ENCODE peak calls at places on chromosomes 7 and 10, in five cellular contexts. R is IMR-90, Y is mesendoderm, C is neuronal stem cell, W is trophoblast cell. G is an unnamed sample.

GRCh38 chr10:49360271-49361177 is 35.4 kb downstream of the DRGX start:
- DNase-seq in R (no peak), Y (peak; percentile 86), C (no peak), W (no peak), G (no peak)

GRCh38 chr7:15651693-15652092 is 34.8 kb downstream of the MEOX2 start:
- DNase-seq in R (no peak), Y (no peak), C (no peak), W (no peak), G (no peak)

GRCh38 chr10:113520606-113521481 is 32.0 kb upstream of the HABP2 start:
- DNase-seq in R (peak; percentile 70), Y (peak; percentile 81), C (peak; percentile 62), W (peak; percentile 69), G (peak; percentile 72)

GRCh38 chr10:44749141-44749540 is 162.0 kb upstream of the TMEM72 start:
- DNase-seq in R (no peak), Y (no peak), C (no peak), W (no peak), G (no peak)

GRCh38 chr7:81482600-81483186 is 287.2 kb downstream of the HGF start:
- DNase-seq in R (peak; percentile 65), Y (no peak), C (no peak), W (no peak), G (peak; percentile 35)

GRCh38 chr10:117131390-117132327 is 6.4 kb downstream of the VAX1 start:
- DNase-seq in R (no peak), Y (peak; percentile 46), C (no peak), W (no peak), G (no peak)

GRCh38 chr10:124287791-124288190 is 130.9 kb downstream of the OAT start:
- DNase-seq in R (no peak), Y (no peak), C (no peak), W (no peak), G (no peak)

GRCh38 chr10:28530751-28531150 is 2.2 kb upstream of the WAC start:
- DNase-seq in R (peak; percentile 39), Y (no peak), C (no peak), W (no peak), G (no peak)

GRCh38 chr10:110398419-110399162 is 93.9 kb upstream of the SMNDC1 start:
- DNase-seq in R (peak; percentile 98), Y (peak; percentile 85), C (no peak), W (peak; percentile 32), G (peak; percentile 97)

GRCh38 chr10:24723788-24724380 is at the start of gene ARHGAP21:
- DNase-seq in R (peak; percentile 68), Y (peak; percentile 82), C (peak; percentile 55), W (peak; percentile 61), G (peak; percentile 84)

GRCh38 chr7:157896774-157897555 is 560.2 kb downstream of the DNAJB6 start:
- DNase-seq in R (no peak), Y (no peak), C (no peak), W (no peak), G (no peak)

GRCh38 chr7:142581341-142581740 is 167.9 kb upstream of the PRSS1 start:
- DNase-seq in R (no peak), Y (peak; percentile 69), C (no peak), W (peak; percentile 73), G (no peak)

GRCh38 chr10:32131388-32131787 is 75.2 kb upstream of the KIF5B start:
- DNase-seq in R (no peak), Y (no peak), C (no peak), W (no peak), G (no peak)

GRCh38 chr10:34864156-34865075 is 49.3 kb upstream of the PARD3 start:
- DNase-seq in R (no peak), Y (no peak), C (no peak), W (no peak), G (peak; percentile 7)

GRCh38 chr7:101108961-101109360 is 17.9 kb upstream of the SERPINE1 start:
- DNase-seq in R (no peak), Y (no peak), C (no peak), W (peak; percentile 97), G (no peak)

GRCh38 chr7:102426268-102427031 is 6.9 kb upstream of the ORAI2 start:
- DNase-seq in R (no peak), Y (no peak), C (no peak), W (no peak), G (no peak)

GRCh38 chr7:155789001-155789725 is 23.1 kb downstream of the SHH start:
- DNase-seq in R (no peak), Y (no peak), C (no peak), W (peak; percentile 86), G (no peak)

GRCh38 chr7:154844499-154844898 is 158.4 kb downstream of the PAXIP1 start:
- DNase-seq in R (no peak), Y (peak; percentile 23), C (no peak), W (no peak), G (no peak)

GRCh38 chr7:129801882-129802281 is 150.9 kb downstream of the UBE2H start:
- DNase-seq in R (no peak), Y (peak; percentile 43), C (no peak), W (no peak), G (no peak)

GRCh38 chr10:13268310-13268709 is 31.6 kb downstream of the PHYH start:
- DNase-seq in R (no peak), Y (no peak), C (no peak), W (no peak), G (no peak)

GRCh38 chr10:43038783-43039628 is 37.9 kb upstream of the RET start:
- DNase-seq in R (no peak), Y (no peak), C (no peak), W (no peak), G (no peak)

GRCh38 chr7:29297194-29297890 is 102.8 kb downstream of the CHN2 start:
- DNase-seq in R (no peak), Y (peak; percentile 60), C (no peak), W (no peak), G (no peak)

GRCh38 chr10:48209246-48209645 is 65.2 kb downstream of the FRMPD2 start:
- DNase-seq in R (peak; percentile 5), Y (no peak), C (no peak), W (no peak), G (no peak)

GRCh38 chr7:2273866-2274265 is 31.8 kb downstream of the NUDT1 start:
- DNase-seq in R (no peak), Y (no peak), C (no peak), W (no peak), G (no peak)
- H2BK5ac ChIP-seq in R (no peak overlapping the region), Y (no peak overlapping the region), C (no peak overlapping the region), W (no peak overlapping the region), G (no peak overlapping the region)

GRCh38 chr10:9219860-9220259 is 1165.4 kb downstream of the GATA3 start:
- DNase-seq in R (no peak), Y (peak; percentile 5), C (no peak), W (peak; percentile 24), G (no peak)

GRCh38 chr10:9228770-9229169 is 1174.3 kb downstream of the GATA3 start:
- DNase-seq in R (peak; percentile 2), Y (peak; percentile 7), C (no peak), W (peak; percentile 8), G (no peak)

GRCh38 chr10:9227679-9228365 is 1173.3 kb downstream of the GATA3 start:
- DNase-seq in R (no peak), Y (no peak), C (no peak), W (no peak), G (no peak)

DNA sequence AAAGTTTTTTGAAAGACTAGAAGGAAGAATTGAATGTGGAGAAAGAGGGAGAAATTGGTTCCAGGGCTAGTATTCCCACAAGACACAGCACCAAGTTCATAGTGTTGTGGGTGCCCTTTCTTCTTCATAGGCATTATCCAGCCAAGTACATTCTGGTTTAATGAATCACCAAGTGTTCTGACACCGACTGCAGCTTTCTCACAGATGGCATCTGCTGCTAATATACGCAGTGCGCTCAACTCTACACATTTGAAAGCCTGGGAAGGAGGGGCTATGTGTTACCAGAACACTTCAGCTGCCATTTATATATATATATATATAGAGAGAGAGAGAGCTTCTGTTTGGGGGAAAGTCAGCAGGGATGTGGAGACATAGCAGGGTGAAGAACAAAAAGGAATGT is 1168.4 kb downstream of the GATA3 start:
- DNase-seq in R (no peak), Y (no peak), C (no peak), W (no peak), G (peak; percentile 34)
- H3K23ac ChIP-seq in R (no peak overlapping the region), Y (no peak overlapping the region), C (no peak overlapping the region), W (no peak overlapping the region), G (no peak overlapping the region)

GRCh38 chr7:106281127-106281526 is 3.7 kb downstream of the NAMPT start:
- DNase-seq in R (no peak), Y (no peak), C (no peak), W (no peak), G (no peak)
- H3K4me3 ChIP-seq in R (no peak overlapping the region), Y (no peak overlapping the region), C (no peak overlapping the region), W (no peak overlapping the region), G (no peak overlapping the region)

GRCh38 chr10:99849525-99849924 is 67.1 kb downstream of the ABCC2 start:
- DNase-seq in R (no peak), Y (peak; percentile 57), C (no peak), W (no peak), G (no peak)

GRCh38 chr10:99849057-99849456 is 66.6 kb downstream of the ABCC2 start:
- DNase-seq in R (no peak), Y (no peak), C (no peak), W (no peak), G (no peak)

GRCh38 chr10:99850767-99851127 is 68.3 kb downstream of the ABCC2 start:
- DNase-seq in R (no peak), Y (no peak), C (no peak), W (no peak), G (no peak)

GRCh38 chr10:99851825-99852224 is 69.4 kb downstream of the ABCC2 start:
- DNase-seq in R (no peak), Y (no peak), C (no peak), W (no peak), G (no peak)

GRCh38 chr10:99850041-99850766 is 67.8 kb downstream of the ABCC2 start:
- DNase-seq in R (no peak), Y (peak; percentile 94), C (peak; percentile 45), W (peak; percentile 34), G (peak; percentile 68)
- H2BK5ac ChIP-seq in R (no peak overlapping the region), Y (no peak overlapping the region), C (peak overlapping the region; percentile 35), W (no peak overlapping the region), G (no peak overlapping the region)

DNA sequence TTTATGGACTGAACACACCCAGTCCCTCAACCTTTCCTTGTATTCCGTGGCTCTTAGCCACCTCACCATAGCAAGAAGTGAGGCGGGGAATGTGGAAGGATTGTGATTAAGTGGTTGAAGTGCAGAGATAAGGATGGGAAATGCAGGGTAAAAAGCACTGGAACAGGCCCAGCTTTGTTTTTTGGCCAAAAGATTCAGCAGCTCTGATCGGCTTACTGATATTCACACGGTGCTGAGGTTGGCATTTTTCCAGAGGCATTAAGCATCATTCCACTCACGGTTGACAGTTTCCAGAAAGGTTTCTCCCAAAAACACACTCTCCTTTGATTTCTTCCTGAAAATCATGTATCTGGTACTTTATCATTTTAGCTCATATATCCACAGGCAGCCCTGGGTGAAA is 544.2 kb downstream of the CNTNAP2 start:
- DNase-seq in R (no peak), Y (peak; percentile 17), C (no peak), W (no peak), G (no peak)
- H3K23ac ChIP-seq in R (no peak overlapping the region), Y (no peak overlapping the region), C (no peak overlapping the region), W (no peak overlapping the region), G (no peak overlapping the region)